ENCODE peak calls at places on chromosomes 2 and 18, in six cellular contexts. Z is mucosa of descending colon, W is psoas muscle, J is brain microvascular endothelial cell, V is AG04450, M is HFFc6. Y is an unnamed sample.

GRCh38 chr2:63440612-63441011 is 147.7 kb downstream of the WDPCP start:
- DNase-seq in W (no peak), Z (no peak), M (no peak), J (peak; percentile 58), V (peak; percentile 11), Y (no peak)

GRCh38 chr2:111157071-111157661 is 36.5 kb downstream of the BCL2L11 start:
- DNase-seq in J (no peak), V (no peak), M (no peak), Z (no peak), W (no peak), Y (no peak)

GRCh38 chr18:35086704-35087103 is 45.5 kb downstream of the MAPRE2 start:
- DNase-seq in Z (no peak), W (no peak), J (no peak), V (no peak), M (no peak), Y (no peak)

GRCh38 chr2:95389256-95390119 is 13.0 kb upstream of the FAHD2A start:
- DNase-seq in M (peak; percentile 42), J (peak; percentile 45), Z (no peak), W (peak; percentile 78), V (peak; percentile 20), Y (no peak)

GRCh38 chr2:45329045-45329677 is 281.9 kb downstream of the SRBD1 start:
- DNase-seq in Z (no peak), M (peak; percentile 7), J (peak; percentile 58), W (no peak), V (no peak), Y (no peak)

GRCh38 chr2:122519366-122519765 is 763.9 kb downstream of the TSN start:
- DNase-seq in M (no peak), Z (no peak), W (no peak), V (no peak), J (no peak), Y (no peak)

GRCh38 chr2:100731535-100731981 is 88.4 kb upstream of the NPAS2 start:
- DNase-seq in Z (no peak), W (no peak), M (peak; percentile 53), J (no peak), V (no peak), Y (no peak)

GRCh38 chr18:13834501-13835015 is 10.6 kb downstream of the MC5R start:
- DNase-seq in Z (no peak), W (no peak), J (no peak), V (no peak), M (no peak), Y (no peak)

GRCh38 chr2:36459725-36460137 is 104.2 kb downstream of the CRIM1 start:
- DNase-seq in J (no peak), Z (peak; percentile 81), W (no peak), V (no peak), M (no peak), Y (no peak)

GRCh38 chr2:37797081-37797480 is 125.6 kb upstream of the CDC42EP3 start:
- DNase-seq in W (no peak), M (peak; percentile 83), V (no peak), J (peak; percentile 45), Z (no peak), Y (no peak)

GRCh38 chr2:240179186-240179815 is 38.8 kb upstream of the OTOS start:
- DNase-seq in J (no peak), W (peak; percentile 36), M (no peak), Z (no peak), V (no peak), Y (no peak)

GRCh38 chr2:17057109-17058017 is 391.7 kb upstream of the CYRIA start:
- DNase-seq in M (no peak), Z (no peak), W (no peak), V (no peak), J (no peak), Y (no peak)

GRCh38 chr18:9852266-9853081 is 33.3 kb upstream of the TXNDC2 start:
- DNase-seq in W (no peak), V (no peak), Z (no peak), J (no peak), M (no peak), Y (no peak)

GRCh38 chr18:64273724-64274123 is 124.8 kb upstream of the LINC00305 start:
- DNase-seq in V (no peak), W (no peak), J (no peak), Z (no peak), M (no peak), Y (no peak)

GRCh38 chr18:63476666-63477065 is at the start of gene SERPINB5:
- DNase-seq in M (no peak), W (no peak), J (no peak), Z (peak; percentile 84), V (no peak), Y (no peak)

GRCh38 chr2:196750977-196751631 is 48.4 kb downstream of the GTF3C3 start:
- DNase-seq in J (peak; percentile 80), M (peak; percentile 38), V (peak; percentile 44), W (peak; percentile 50), Z (no peak), Y (peak; percentile 4)

GRCh38 chr2:183232161-183232865 is 108.1 kb downstream of the NUP35 start:
- DNase-seq in J (no peak), W (no peak), V (no peak), Z (no peak), M (no peak), Y (no peak)

GRCh38 chr2:14272396-14273077 is 360.0 kb upstream of the LRATD1 start:
- DNase-seq in M (no peak), V (no peak), Z (no peak), J (no peak), W (no peak), Y (no peak)

GRCh38 chr2:30691091-30691947 is 115.9 kb downstream of the CAPN13 start:
- DNase-seq in J (no peak), M (no peak), W (no peak), V (no peak), Z (no peak), Y (no peak)

GRCh38 chr2:152646775-152647174 is 70.5 kb downstream of the PRPF40A start:
- DNase-seq in M (peak; percentile 95), J (peak; percentile 85), Z (no peak), V (peak; percentile 80), W (no peak), Y (peak; percentile 92)

DNA sequence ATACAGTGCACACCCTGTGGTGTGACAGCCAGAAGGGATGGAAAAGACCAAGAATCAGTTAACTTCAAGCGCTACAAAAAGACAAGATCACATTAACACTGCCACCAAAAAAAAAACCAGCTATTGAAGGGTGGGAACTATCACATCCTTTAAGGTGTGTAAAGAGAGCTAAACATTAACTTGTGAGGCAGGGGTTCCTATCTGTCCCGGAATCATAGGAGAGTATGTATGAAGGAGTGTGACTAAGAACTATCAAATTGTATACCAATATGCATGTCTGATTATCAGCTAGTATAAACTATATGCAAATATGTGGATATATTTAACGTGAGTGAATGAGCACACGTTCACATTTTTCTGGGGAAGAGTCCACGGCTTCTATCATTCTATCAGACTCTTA is 88.4 kb upstream of the DNER start:
- DNase-seq in Z (no peak), M (no peak), V (no peak), W (no peak), J (no peak), Y (no peak)
- TF ChIP-seq CTCF in Z (no peak), M (no peak), V (no peak), W (no peak), J (no peak), Y (no peak)

DNA sequence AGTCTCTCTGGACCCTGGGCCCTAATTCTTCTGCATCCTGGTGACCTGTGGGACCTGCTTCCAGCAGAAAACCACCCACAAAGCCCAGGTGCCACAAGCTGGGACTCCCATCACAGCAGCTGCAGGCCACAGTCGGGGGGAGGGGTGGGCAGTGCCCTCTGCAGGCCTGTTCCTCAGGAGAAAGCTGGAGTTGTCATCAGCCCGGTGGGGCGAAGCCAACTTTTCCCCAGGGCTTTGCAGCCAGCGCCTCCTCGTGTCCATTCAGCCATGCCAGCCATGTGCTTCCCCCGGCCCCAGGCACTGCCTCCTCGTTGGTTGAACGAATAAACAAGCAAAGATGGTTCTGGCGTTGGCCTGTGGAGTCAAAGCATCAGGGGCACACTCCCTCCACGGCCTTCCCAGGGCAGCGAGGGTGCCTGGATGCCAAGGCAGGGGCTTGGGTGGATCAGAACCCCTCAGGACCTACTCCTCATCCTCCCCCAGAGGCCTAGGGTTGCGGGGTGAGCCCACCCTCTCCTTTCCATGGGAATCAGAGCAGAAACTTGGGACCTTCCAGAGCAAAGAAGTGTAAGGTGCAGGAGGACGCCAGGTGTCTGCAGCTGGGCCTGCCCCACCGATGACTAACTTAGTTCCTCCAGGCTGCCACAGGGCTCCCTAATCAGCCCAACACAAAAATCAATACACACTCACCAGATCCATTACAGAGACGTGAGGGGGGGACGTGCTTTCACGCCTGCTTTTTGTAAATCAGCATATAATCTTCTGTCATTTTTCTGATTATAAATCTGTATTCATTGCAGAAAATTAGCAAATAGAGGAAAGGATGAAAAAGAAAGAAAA is 75.7 kb upstream of the RAB6C start:
- DNase-seq in J (no peak), M (no peak), V (no peak), W (no peak), Z (no peak), Y (no peak)
- TF ChIP-seq CTCF in J (no peak), M (no peak), V (no peak), W (no peak), Z (no peak), Y (no peak)

DNA sequence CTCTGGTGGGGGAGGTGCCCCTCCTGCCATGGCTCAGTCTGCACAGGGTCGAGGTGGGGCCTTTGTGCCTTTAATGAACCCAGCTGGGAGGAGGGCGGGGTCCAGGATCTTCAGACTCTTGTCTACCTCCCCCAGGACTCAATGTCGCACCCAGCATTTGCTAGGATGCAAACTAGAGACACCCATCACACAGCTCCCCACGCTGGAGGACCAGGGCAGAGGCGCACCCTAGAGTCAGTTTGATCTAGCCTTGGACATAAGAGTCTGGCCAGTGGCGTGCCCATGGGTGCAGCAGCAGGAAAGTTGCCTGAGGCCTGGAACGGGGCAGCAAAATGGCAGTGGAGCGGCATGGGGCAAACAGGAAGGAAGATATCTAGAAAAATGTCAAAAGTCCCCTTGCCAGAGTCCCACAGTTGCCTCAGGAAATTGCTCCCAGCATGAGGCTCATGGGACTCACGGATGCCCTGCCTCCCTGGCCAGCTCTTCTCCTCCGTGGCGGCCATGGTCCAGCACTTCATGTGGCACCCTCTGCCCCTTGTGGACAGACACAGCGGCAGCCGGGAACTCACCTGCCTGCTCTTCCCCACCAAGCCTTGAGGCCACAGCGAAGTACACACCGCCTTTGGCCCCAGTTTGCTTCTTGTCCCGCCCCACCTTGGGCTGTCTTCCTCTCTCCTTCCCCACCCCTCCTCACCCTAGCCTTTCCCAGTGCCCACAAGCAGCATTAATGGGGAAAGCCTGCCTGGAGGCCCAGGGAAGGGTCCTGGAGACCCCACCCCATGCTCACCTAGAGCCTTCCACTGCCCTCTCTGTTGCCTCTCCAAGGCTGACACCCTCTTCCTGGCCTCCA is 17.7 kb downstream of the SH2D6 start:
- DNase-seq in J (no peak), W (no peak), M (no peak), V (no peak), Z (peak; percentile 57), Y (no peak)
- TF ChIP-seq CTCF in J (no peak), W (no peak), M (peak; percentile 17), V (no peak), Z (no peak), Y (no peak)

DNA sequence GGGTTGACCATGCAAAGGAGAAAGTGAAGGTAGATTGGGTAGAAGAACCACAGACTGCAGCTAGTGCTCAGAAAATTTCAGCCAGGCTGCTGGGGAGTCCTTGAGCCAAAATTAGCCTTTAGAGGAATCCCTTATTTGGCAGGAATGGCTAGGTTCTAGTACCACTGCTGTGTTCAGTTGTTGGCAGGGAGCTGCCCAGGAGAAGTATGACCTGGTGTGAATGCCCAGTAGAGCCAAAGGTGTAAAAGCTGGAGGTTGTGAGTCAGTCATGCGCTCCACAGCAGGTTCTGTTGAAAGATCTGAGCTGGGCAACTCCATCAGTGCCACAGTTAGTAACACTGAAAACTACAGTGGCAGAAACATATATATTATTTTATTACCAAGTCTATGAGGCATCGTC is 36.4 kb upstream of the TBR1 start:
- DNase-seq in W (peak; percentile 46), Z (no peak), V (no peak), J (no peak), M (no peak), Y (no peak)
- TF ChIP-seq CTCF in W (no peak), Z (no peak), V (no peak), J (no peak), M (no peak), Y (no peak)

GRCh38 chr2:230203110-230203676 is 16.6 kb downstream of the SP110 start:
- DNase-seq in M (no peak), J (no peak), Z (peak; percentile 66), V (no peak), W (no peak), Y (no peak)
- TF ChIP-seq CTCF in M (no peak), J (no peak), Z (no peak), V (no peak), W (no peak), Y (no peak)

Y was measured in BJ.